ENCODE peak calls at places on chromosomes 1 and 21, in seven cellular contexts. H, D, F, I, S, Q and E are unnamed samples.

GRCh38 chr1:153936011-153936802 is 10.3 kb downstream of the DENND4B start:
- DNase-seq in H (no peak), D (no peak), F (no peak), I (no peak), S (no peak), Q (peak), E (no peak)

GRCh38 chr1:75550559-75550958 is 60.4 kb downstream of the SLC44A5 start:
- DNase-seq in H (no peak), D (no peak), F (no peak), I (no peak), S (no peak), Q (no peak), E (no peak)

GRCh38 chr1:234919061-234919755 is 209.4 kb downstream of the TOMM20 start:
- DNase-seq in H (peak), D (no peak), F (no peak), I (no peak), S (no peak), Q (peak), E (no peak)

GRCh38 chr1:245348626-245349025 is 193.8 kb downstream of the KIF26B start:
- DNase-seq in H (no peak), D (no peak), F (no peak), I (no peak), S (no peak), Q (no peak), E (no peak)

GRCh38 chr21:27388835-27389234 is 421.9 kb upstream of the ADAMTS5 start:
- DNase-seq in H (no peak), D (no peak), F (no peak), I (no peak), S (no peak), Q (no peak), E (no peak)

GRCh38 chr21:35400233-35400939 is 351.3 kb upstream of the RUNX1 start:
- DNase-seq in H (no peak), D (no peak), F (no peak), I (peak), S (peak), Q (no peak), E (peak)

GRCh38 chr1:212976586-212976985 is 26.2 kb downstream of the VASH2 start:
- DNase-seq in H (no peak), D (no peak), F (no peak), I (no peak), S (no peak), Q (no peak), E (no peak)

GRCh38 chr21:32276671-32277070 is 2.2 kb downstream of the MIS18A start:
- DNase-seq in H (no peak), D (no peak), F (no peak), I (no peak), S (no peak), Q (no peak), E (no peak)

GRCh38 chr1:44354268-44354839 is 703 bp downstream of the ERI3 start:
- DNase-seq in H (no peak), D (no peak), F (no peak), I (no peak), S (peak), Q (no peak), E (peak)

GRCh38 chr21:36044056-36044455 is 16.3 kb downstream of the SETD4 start:
- DNase-seq in H (no peak), D (no peak), F (no peak), I (no peak), S (no peak), Q (no peak), E (peak)

GRCh38 chr1:221729771-221730170 is 12.1 kb downstream of the DUSP10 start:
- DNase-seq in H (no peak), D (no peak), F (no peak), I (no peak), S (peak), Q (no peak), E (no peak)

GRCh38 chr1:217425528-217425927 is 205.4 kb downstream of the GPATCH2 start:
- DNase-seq in H (no peak), D (no peak), F (no peak), I (no peak), S (no peak), Q (no peak), E (peak)

GRCh38 chr21:38671716-38672115 is 134.0 kb upstream of the ETS2 start:
- DNase-seq in H (no peak), D (no peak), F (no peak), I (no peak), S (no peak), Q (no peak), E (peak)

GRCh38 chr21:17388226-17388625 is 124.6 kb upstream of the CXADR start:
- DNase-seq in H (no peak), D (no peak), F (no peak), I (no peak), S (no peak), Q (no peak), E (no peak)

GRCh38 chr1:83689900-83690868 is 308.7 kb downstream of the TTLL7 start:
- DNase-seq in H (no peak), D (no peak), F (no peak), I (no peak), S (no peak), Q (no peak), E (no peak)

GRCh38 chr1:100597069-100597741 is 59.3 kb downstream of the GPR88 start:
- DNase-seq in H (no peak), D (no peak), F (no peak), I (no peak), S (peak), Q (no peak), E (peak)